ENCODE peak calls at places on chromosomes 6 and 20, in eight cellular contexts. S is mesothelial cell of epicardium; M is AG04449; W is GM03348; V is T-helper 1 cell; L is foreskin fibroblast; Z is cardiac fibroblast; C is stimulated activated naive CD8-positive, alpha-beta T cell treated with anti-CD3 and anti-CD28 coated beads, Interleukin-15, Interleukin-2, amounts not matched to agents 100 U/mL and 50 U/mL, for 24 hours. J is an unnamed sample.

GRCh38 chr6:2346078-2346477 is 100.7 kb upstream of the GMDS start:
- DNase-seq in L (no peak), M (no peak), Z (no peak), C (no peak), S (no peak), V (no peak), W (no peak), J (no peak)

GRCh38 chr20:48238781-48239180 is 453.5 kb upstream of the SULF2 start:
- DNase-seq in C (no peak), M (no peak), W (no peak), L (no peak), S (no peak), V (no peak), Z (no peak), J (no peak)

GRCh38 chr20:37263686-37264085 is 2.1 kb upstream of the GHRH start:
- DNase-seq in W (no peak), Z (no peak), M (no peak), L (no peak), S (no peak), C (no peak), V (no peak), J (no peak)

GRCh38 chr20:61767776-61768494 is 297.7 kb downstream of the TAF4 start:
- DNase-seq in C (no peak), L (no peak), S (no peak), V (no peak), M (no peak), Z (no peak), W (no peak), J (no peak)

GRCh38 chr6:135291288-135292116 is 110.4 kb downstream of the MYB start:
- DNase-seq in C (no peak), Z (peak), L (peak), V (no peak), M (no peak), S (no peak), W (peak), J (no peak)

GRCh38 chr6:56381852-56382251 is 134.5 kb upstream of the COL21A1 start:
- DNase-seq in L (peak), M (no peak), Z (peak), C (no peak), V (no peak), W (no peak), S (no peak), J (peak)

GRCh38 chr6:52992980-52993379 is 2.1 kb downstream of the GSTA4 start:
- DNase-seq in L (peak), V (no peak), C (no peak), S (no peak), Z (peak), M (no peak), W (peak), J (peak)

GRCh38 chr20:10178727-10179313 is 39.8 kb upstream of the SNAP25 start:
- DNase-seq in S (no peak), W (no peak), L (no peak), C (no peak), V (no peak), Z (no peak), M (no peak), J (no peak)

GRCh38 chr6:75719133-75719532 is 29.9 kb upstream of the MYO6 start:
- DNase-seq in C (no peak), M (no peak), Z (no peak), V (no peak), L (no peak), W (no peak), S (no peak), J (no peak)

GRCh38 chr20:32592022-32592421 is 6.9 kb upstream of the NOL4L start:
- DNase-seq in C (no peak), W (no peak), Z (no peak), V (no peak), L (no peak), M (no peak), S (no peak), J (no peak)

GRCh38 chr20:61980647-61981583 is 84.8 kb downstream of the TAF4 start:
- DNase-seq in Z (peak), V (no peak), C (no peak), S (no peak), W (peak), M (no peak), L (peak), J (peak)

GRCh38 chr6:143591441-143591840 is 79.9 kb upstream of the FUCA2 start:
- DNase-seq in W (no peak), L (no peak), V (no peak), C (no peak), M (no peak), Z (no peak), S (no peak), J (no peak)

GRCh38 chr20:61757-62156 is 25.7 kb upstream of the DEFB125 start:
- DNase-seq in V (no peak), W (no peak), M (no peak), C (no peak), Z (no peak), S (no peak), L (no peak), J (no peak)

GRCh38 chr6:134416501-134417154 is 98.7 kb upstream of the SGK1 start:
- DNase-seq in W (peak), Z (peak), M (peak), S (no peak), L (peak), C (no peak), V (no peak), J (peak)

GRCh38 chr6:18528084-18528743 is 141.1 kb downstream of the RNF144B start:
- DNase-seq in M (no peak), W (peak), S (no peak), L (peak), Z (peak), C (no peak), V (no peak), J (peak)

GRCh38 chr6:10250655-10251220 is 164.1 kb downstream of the TFAP2A start:
- DNase-seq in M (no peak), L (no peak), W (no peak), Z (no peak), V (no peak), S (no peak), C (no peak), J (no peak)

GRCh38 chr6:16322666-16323312 is 84.4 kb downstream of the GMPR start:
- DNase-seq in V (peak), Z (peak), C (peak), S (no peak), W (peak), L (peak), M (no peak), J (peak)

GRCh38 chr20:19940945-19941590 is 76.1 kb upstream of the NAA20 start:
- DNase-seq in Z (peak), V (no peak), S (no peak), W (no peak), M (no peak), C (no peak), L (no peak), J (no peak)

GRCh38 chr6:115782612-115783011 is 278.1 kb downstream of the FRK start:
- DNase-seq in V (no peak), Z (no peak), C (no peak), M (no peak), S (no peak), L (peak), W (no peak), J (no peak)

GRCh38 chr6:31094389-31094881 is 17.9 kb downstream of the C6orf15 start:
- DNase-seq in C (peak), S (no peak), Z (no peak), V (no peak), W (no peak), M (no peak), L (peak), J (no peak)